ENCODE peak calls at places on chromosomes 3 and 15, in five cellular contexts. P, X, G, M and I are unnamed samples.
A peak's percentile ranks its signal among the peaks of the same experiment; 100 is the strongest.

GRCh38 chr3:50624634-50625033 is 7.7 kb downstream of the MAPKAPK3 start:
- ATAC-seq in P (no peak), X (no peak), G (peak; percentile 78), M (no peak), I (no peak)

GRCh38 chr3:48881652-48882114 is 17.0 kb downstream of the SLC25A20 start:
- ATAC-seq in P (no peak), X (peak; percentile 64), G (no peak), M (no peak), I (no peak)

GRCh38 chr3:193971268-193971751 is 164.6 kb upstream of the HES1 start:
- ATAC-seq in P (peak; percentile 88), X (no peak), G (peak; percentile 43), M (peak; percentile 59), I (peak; percentile 19)

GRCh38 chr3:181712190-181712504 is 422 bp downstream of the SOX2 start:
- ATAC-seq in P (no peak), X (no peak), G (no peak), M (no peak), I (no peak)

GRCh38 chr15:79408041-79408440 is 24.1 kb upstream of the MINAR1 start:
- ATAC-seq in P (no peak), X (no peak), G (no peak), M (no peak), I (no peak)

GRCh38 chr3:51408021-51408420 is 16.9 kb downstream of the RBM15B start:
- ATAC-seq in P (no peak), X (no peak), G (no peak), M (no peak), I (no peak)

GRCh38 chr3:23648965-23649328 is 156.8 kb upstream of the UBE2E1 start:
- ATAC-seq in P (no peak), X (peak; percentile 23), G (peak; percentile 95), M (no peak), I (no peak)

GRCh38 chr3:59388555-59389280 is 338.9 kb upstream of the CFAP20DC start:
- ATAC-seq in P (peak; percentile 86), X (no peak), G (no peak), M (no peak), I (no peak)

GRCh38 chr15:90463381-90463780 is 66.3 kb upstream of the CRTC3 start:
- ATAC-seq in P (peak; percentile 62), X (peak; percentile 71), G (peak; percentile 42), M (peak; percentile 80), I (peak; percentile 72)

GRCh38 chr15:37084602-37085001 is 15.7 kb downstream of the MEIS2 start:
- ATAC-seq in P (no peak), X (no peak), G (no peak), M (no peak), I (no peak)

GRCh38 chr3:190533511-190534282 is 19.8 kb downstream of the IL1RAP start:
- ATAC-seq in P (no peak), X (peak; percentile 88), G (peak; percentile 77), M (peak; percentile 89), I (peak; percentile 87)

GRCh38 chr15:68592054-68592453 is 13.3 kb downstream of the CORO2B start:
- ATAC-seq in P (no peak), X (no peak), G (no peak), M (no peak), I (no peak)

GRCh38 chr3:125165189-125165947 is 47.2 kb downstream of the SLC12A8 start:
- ATAC-seq in P (peak; percentile 6), X (peak; percentile 89), G (peak; percentile 72), M (peak; percentile 85), I (peak; percentile 58)

GRCh38 chr3:44414517-44415090 is 62.9 kb downstream of the ZNF445 start:
- ATAC-seq in P (no peak), X (no peak), G (no peak), M (no peak), I (no peak)

GRCh38 chr15:52733696-52734255 is 54.6 kb upstream of the ATOSA start:
- ATAC-seq in P (no peak), X (peak; percentile 40), G (no peak), M (peak; percentile 17), I (no peak)

GRCh38 chr3:32340639-32341365 is 50.9 kb upstream of the CMTM7 start:
- ATAC-seq in P (no peak), X (no peak), G (peak; percentile 51), M (no peak), I (no peak)

GRCh38 chr3:154018100-154018696 is 103.0 kb upstream of the ARHGEF26 start:
- ATAC-seq in P (no peak), X (no peak), G (no peak), M (no peak), I (no peak)

GRCh38 chr15:35746121-35746520 is 200.2 kb upstream of the DPH6 start:
- ATAC-seq in P (no peak), X (no peak), G (no peak), M (no peak), I (no peak)

GRCh38 chr15:99371180-99372103 is 120.2 kb downstream of the LRRC28 start:
- ATAC-seq in P (peak; percentile 83), X (no peak), G (no peak), M (peak; percentile 29), I (no peak)

GRCh38 chr15:31366169-31366734 is 39.6 kb downstream of the KLF13 start:
- ATAC-seq in P (no peak), X (peak; percentile 54), G (peak; percentile 17), M (peak; percentile 5), I (peak; percentile 62)

GRCh38 chr3:11394397-11394796 is 122.2 kb downstream of the ATG7 start:
- ATAC-seq in P (no peak), X (no peak), G (no peak), M (no peak), I (no peak)

GRCh38 chr3:121836069-121836468 is 1.1 kb downstream of the EAF2 start:
- ATAC-seq in P (no peak), X (no peak), G (no peak), M (no peak), I (no peak)

GRCh38 chr3:194521514-194522260 is 34.9 kb upstream of the ATP13A3 start:
- ATAC-seq in P (no peak), X (no peak), G (peak; percentile 67), M (peak; percentile 46), I (no peak)

GRCh38 chr15:38035701-38036100 is 101.3 kb downstream of the TMCO5A start:
- ATAC-seq in P (no peak), X (no peak), G (no peak), M (no peak), I (no peak)

GRCh38 chr3:58783845-58784244 is 117.3 kb upstream of the FAM3D start:
- ATAC-seq in P (no peak), X (no peak), G (no peak), M (no peak), I (no peak)

GRCh38 chr3:55858302-55858701 is 371.2 kb upstream of the WNT5A start:
- ATAC-seq in P (no peak), X (no peak), G (no peak), M (no peak), I (no peak)

GRCh38 chr3:45870099-45870498 is 16.2 kb upstream of the CCR9 start:
- ATAC-seq in P (peak; percentile 93), X (no peak), G (no peak), M (no peak), I (no peak)

GRCh38 chr3:48982016-48982415 is 8.0 kb upstream of the P4HTM start:
- ATAC-seq in P (no peak), X (no peak), G (no peak), M (no peak), I (no peak)

GRCh38 chr3:12896206-12896697 is 54.9 kb upstream of the RPL32 start:
- ATAC-seq in P (peak; percentile 28), X (peak; percentile 20), G (no peak), M (peak; percentile 3), I (peak; percentile 54)

GRCh38 chr3:27746838-27747237 is 24.7 kb upstream of the EOMES start:
- ATAC-seq in P (no peak), X (no peak), G (no peak), M (no peak), I (no peak)

GRCh38 chr3:139117136-139117675 is 72.5 kb upstream of the PRR23C start:
- ATAC-seq in P (peak; percentile 64), X (no peak), G (no peak), M (no peak), I (no peak)

GRCh38 chr3:108088697-108089096 is 2.1 kb downstream of the CD47 start:
- ATAC-seq in P (peak; percentile 64), X (no peak), G (no peak), M (no peak), I (no peak)

GRCh38 chr15:26081758-26082068 is 218.6 kb upstream of the ATP10A start:
- ATAC-seq in P (no peak), X (no peak), G (no peak), M (no peak), I (no peak)